ENCODE peak calls at places on chromosomes 2 and 18, in four cellular contexts. One of them, this sample, is unnamed.

GRCh38 chr2:47226124-47227040 is 71.3 kb upstream of the STPG4 start:
- DNase-seq in chondrocyte: no peak
- DNase-seq in A172: no peak
- DNase-seq in EH: no peak
- DNase-seq in this sample: no peak

GRCh38 chr2:26585100-26585499 is 56.1 kb downstream of the CIB4 start:
- DNase-seq in chondrocyte: no peak
- DNase-seq in A172: no peak
- DNase-seq in EH: no peak
- DNase-seq in this sample: peak

GRCh38 chr2:7083580-7084509 is 166.6 kb downstream of the RNF144A start:
- DNase-seq in chondrocyte: no peak
- DNase-seq in A172: peak
- DNase-seq in EH: peak
- DNase-seq in this sample: no peak

GRCh38 chr18:45106331-45106774 is 425.7 kb downstream of the SETBP1 start:
- DNase-seq in chondrocyte: no peak
- DNase-seq in A172: peak
- DNase-seq in EH: peak
- DNase-seq in this sample: no peak

GRCh38 chr2:196415384-196415783 is 224.1 kb upstream of the CCDC150 start:
- DNase-seq in A172: no peak
- DNase-seq in EH: no peak
- DNase-seq in chondrocyte: no peak
- DNase-seq in this sample: no peak

GRCh38 chr18:43855376-43855775 is 578.1 kb upstream of the SYT4 start:
- DNase-seq in chondrocyte: no peak
- DNase-seq in A172: no peak
- DNase-seq in EH: no peak
- DNase-seq in this sample: no peak

GRCh38 chr18:63016270-63016669 is 300.9 kb downstream of the PHLPP1 start:
- DNase-seq in chondrocyte: no peak
- DNase-seq in EH: peak
- DNase-seq in A172: peak
- DNase-seq in this sample: peak

GRCh38 chr2:1731512-1731962 is 12.8 kb downstream of the PXDN start:
- DNase-seq in chondrocyte: peak
- DNase-seq in A172: peak
- DNase-seq in EH: no peak
- DNase-seq in this sample: no peak

GRCh38 chr2:196247114-196247978 is 76.0 kb upstream of the STK17B start:
- DNase-seq in A172: no peak
- DNase-seq in chondrocyte: no peak
- DNase-seq in EH: no peak
- DNase-seq in this sample: no peak

GRCh38 chr2:194214192-194214591 is 1442.8 kb upstream of the SLC39A10 start:
- DNase-seq in chondrocyte: no peak
- DNase-seq in A172: no peak
- DNase-seq in EH: no peak
- DNase-seq in this sample: no peak

GRCh38 chr2:64405476-64406406 is 48.2 kb upstream of the LGALSL start:
- DNase-seq in EH: peak
- DNase-seq in A172: no peak
- DNase-seq in chondrocyte: no peak
- DNase-seq in this sample: no peak

GRCh38 chr2:165193178-165193777 is 10.6 kb downstream of the SCN3A start:
- DNase-seq in EH: no peak
- DNase-seq in A172: no peak
- DNase-seq in chondrocyte: no peak
- DNase-seq in this sample: no peak

This sample was measured in ureter.